ENCODE peak calls at places on chromosomes 2 and 18, in five cellular contexts. L is SK-N-SH, N is K562, F is HepG2, R is HCT116. H is an unnamed sample.
A peak's percentile ranks its signal among the peaks of the same experiment; 100 is the strongest.

GRCh38 chr18:9653390-9653789 is 39.0 kb upstream of the PPP4R1 start:
- DNase-seq in L (peak; percentile 76), N (no peak), F (peak; percentile 57), R (no peak), H (no peak)

GRCh38 chr2:64857581-64858471 is 131.4 kb upstream of the SLC1A4 start:
- DNase-seq in L (peak; percentile 47), N (no peak), F (no peak), R (no peak), H (no peak)

GRCh38 chr2:235945608-235946140 is 222.5 kb downstream of the GBX2 start:
- DNase-seq in L (no peak), N (no peak), F (no peak), R (no peak), H (no peak)

GRCh38 chr2:156883828-156884615 is 373.5 kb upstream of the GALNT5 start:
- DNase-seq in L (no peak), N (no peak), F (no peak), R (no peak), H (no peak)

GRCh38 chr18:26999797-27000196 is 134.3 kb upstream of the AQP4 start:
- DNase-seq in L (no peak), N (no peak), F (no peak), R (no peak), H (no peak)

GRCh38 chr18:59696311-59697235 is 650 bp downstream of the CCBE1 start:
- DNase-seq in L (no peak), N (no peak), F (no peak), R (no peak), H (no peak)

GRCh38 chr18:59627414-59627813 is 69.8 kb downstream of the CCBE1 start:
- DNase-seq in L (no peak), N (no peak), F (no peak), R (no peak), H (no peak)

GRCh38 chr2:2237563-2237962 is 93.5 kb downstream of the MYT1L start:
- DNase-seq in L (no peak), N (no peak), F (no peak), R (no peak), H (no peak)

GRCh38 chr2:170235860-170236638 is 58.1 kb downstream of the MYO3B start:
- DNase-seq in L (peak; percentile 61), N (peak; percentile 89), F (peak; percentile 54), R (peak; percentile 60), H (peak; percentile 15)

GRCh38 chr2:120957905-120958304 is 222.2 kb downstream of the GLI2 start:
- DNase-seq in L (no peak), N (no peak), F (no peak), R (no peak), H (no peak)

GRCh38 chr18:34947711-34948125 is 93.5 kb upstream of the MAPRE2 start:
- DNase-seq in L (no peak), N (peak; percentile 21), F (peak; percentile 66), R (no peak), H (no peak)

GRCh38 chr2:241774419-241775222 is 2.0 kb upstream of the GAL3ST2 start:
- DNase-seq in L (peak; percentile 63), N (no peak), F (peak; percentile 79), R (peak; percentile 29), H (no peak)
- TF ChIP-seq REST in L (no peak), N (no peak), F (peak; percentile 18), R (no peak), H (no peak)

GRCh38 chr2:162266468-162266754 is 23.2 kb upstream of the FAP start:
- DNase-seq in L (no peak), N (no peak), F (no peak), R (no peak), H (no peak)
- TF ChIP-seq SIN3A in L (no peak), N (no peak), F (no peak), R (no peak), H (no peak)

DNA sequence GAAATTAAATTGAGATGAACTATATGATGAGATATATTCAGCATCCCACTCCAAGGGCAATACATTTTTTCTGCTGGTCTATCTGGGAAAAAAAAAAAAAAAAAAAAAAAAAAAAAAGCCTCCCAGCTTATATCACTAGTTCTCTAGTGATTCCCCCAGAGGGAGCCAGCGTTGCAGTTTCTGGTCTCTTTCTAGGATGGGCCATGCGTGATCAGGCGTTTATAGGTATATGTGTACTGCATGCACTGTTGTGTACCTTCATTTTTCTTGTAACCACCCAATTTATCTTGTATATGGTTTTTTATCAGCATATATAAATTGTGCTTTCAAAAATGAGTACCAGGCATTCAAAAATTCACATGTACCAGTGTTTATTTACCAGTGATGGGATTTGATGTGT is 35.1 kb downstream of the DCDC2C start:
- DNase-seq in L (peak; percentile 72), N (peak; percentile 60), F (peak; percentile 74), R (peak; percentile 34), H (no peak)
- TF ChIP-seq CTCF in L (peak; percentile 30), N (peak; percentile 44), F (peak; percentile 43), R (peak; percentile 57), H (peak; percentile 61)

DNA sequence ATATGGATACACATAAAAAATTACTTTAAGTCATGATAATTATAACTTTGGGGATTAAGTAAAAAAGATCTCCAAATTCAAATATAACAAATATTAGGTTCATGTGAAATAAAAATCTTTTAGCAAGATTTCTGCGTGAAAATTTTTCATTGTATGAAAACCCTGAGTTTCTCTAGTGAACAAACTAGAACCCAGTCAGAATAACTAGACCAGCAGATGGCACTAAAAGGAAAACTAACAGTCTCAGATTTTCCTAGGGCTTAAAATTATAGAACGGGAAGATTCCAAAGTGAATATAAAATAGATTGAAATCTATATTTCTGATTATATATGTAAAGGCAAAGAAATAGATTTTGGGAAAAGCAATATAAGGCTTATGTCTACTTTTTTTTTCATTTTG is 43.3 kb downstream of the TMEM200C start:
- DNase-seq in L (no peak), N (no peak), F (no peak), R (no peak), H (no peak)
- TF ChIP-seq REST in L (no peak), N (no peak), F (no peak), R (no peak), H (no peak)

GRCh38 chr2:63047534-63048281 is 2.9 kb upstream of the OTX1 start:
- DNase-seq in L (peak; percentile 63), N (no peak), F (no peak), R (no peak), H (no peak)
- TF ChIP-seq SIN3A in L (no peak), N (no peak), F (no peak), R (no peak), H (no peak)

GRCh38 chr2:241066893-241067341 is 35.2 kb downstream of the MTERF4 start:
- DNase-seq in L (peak; percentile 32), N (no peak), F (no peak), R (no peak), H (no peak)
- TF ChIP-seq CTCF in L (no peak), N (no peak), F (peak; percentile 22), R (no peak), H (no peak)

H was measured in Panc1.